ENCODE peak calls at places on chromosomes 11 and 22, in four cellular contexts. U, K, I and V are unnamed samples.

GRCh38 chr22:20777420-20778177 is 3.7 kb downstream of the SERPIND1 start:
- DNase-seq in I (no peak), U (no peak), K (no peak), V (no peak)

GRCh38 chr11:119739021-119739703 is 10.2 kb upstream of the NECTIN1 start:
- DNase-seq in K (no peak), U (no peak), I (no peak), V (no peak)

GRCh38 chr22:19105456-19105855 is 16.8 kb downstream of the DGCR2 start:
- DNase-seq in U (no peak), I (no peak), K (no peak), V (no peak)

GRCh38 chr22:24407884-24408283 is 19.5 kb upstream of the ADORA2A start:
- DNase-seq in U (no peak), I (no peak), K (no peak), V (no peak)

GRCh38 chr11:125887373-125888324 is at the start of gene HYLS1:
- DNase-seq in U (peak; percentile 93), I (peak; percentile 77), K (peak; percentile 93), V (peak; percentile 99)

GRCh38 chr11:68632802-68633201 is 51.5 kb upstream of the GAL start:
- DNase-seq in I (peak; percentile 36), K (peak; percentile 8), U (peak; percentile 35), V (no peak)

GRCh38 chr22:23072035-23072910 is 2.0 kb downstream of the GNAZ start:
- DNase-seq in U (no peak), I (no peak), K (no peak), V (no peak)

GRCh38 chr22:37801946-37802309 is 5.8 kb upstream of the GCAT start:
- DNase-seq in K (no peak), I (no peak), U (no peak), V (no peak)

GRCh38 chr11:117189941-117190544 is 9.1 kb upstream of the TAGLN start:
- DNase-seq in I (no peak), U (no peak), K (no peak), V (peak; percentile 17)

GRCh38 chr11:128691802-128692749 is 1.8 kb upstream of the FLI1 start:
- DNase-seq in K (no peak), I (no peak), U (peak; percentile 51), V (no peak)

GRCh38 chr11:34850339-34850738 is 65.8 kb downstream of the APIP start:
- DNase-seq in I (no peak), U (no peak), K (no peak), V (no peak)

GRCh38 chr22:40431021-40431420 is 60.6 kb downstream of the SGSM3 start:
- DNase-seq in I (no peak), K (no peak), U (no peak), V (no peak)

GRCh38 chr11:18352581-18352980 is 30.2 kb downstream of the GTF2H1 start:
- DNase-seq in K (no peak), I (no peak), U (no peak), V (no peak)

GRCh38 chr11:69422645-69423044 is 58.8 kb upstream of the LINC01488 start:
- DNase-seq in I (no peak), U (no peak), K (no peak), V (no peak)

GRCh38 chr11:44658451-44658850 is 68.3 kb upstream of the TSPAN18 start:
- DNase-seq in U (peak; percentile 54), K (no peak), I (no peak), V (no peak)

GRCh38 chr11:20310596-20311394 is 52.7 kb upstream of the HTATIP2 start:
- DNase-seq in K (no peak), I (no peak), U (no peak), V (no peak)

GRCh38 chr22:23306926-23307325 is 126.6 kb downstream of the BCR start:
- DNase-seq in U (no peak), K (no peak), I (no peak), V (no peak)

GRCh38 chr22:35783943-35784614 is 66.4 kb downstream of the APOL5 start:
- DNase-seq in U (no peak), K (no peak), I (no peak), V (no peak)